ENCODE peak calls at places on chromosome 16, in ten cellular contexts. I, E, M, X, U, D, K, R, F and S are unnamed samples.

GRCh38 chr16:75279277-75279676 is 27.9 kb upstream of the BCAR1 start:
- DNase-seq in I (no peak), E (no peak), M (no peak), X (no peak), U (no peak), D (peak), K (peak), R (no peak), F (no peak), S (no peak)

GRCh38 chr16:31360296-31360695 is 5.3 kb downstream of the ITGAX start:
- DNase-seq in I (no peak), E (no peak), M (no peak), X (no peak), U (no peak), D (no peak), K (no peak), R (no peak), F (no peak), S (no peak)

GRCh38 chr16:4021070-4021779 is 95.0 kb downstream of the ADCY9 start:
- DNase-seq in I (peak), E (no peak), M (no peak), X (no peak), U (peak), D (peak), K (peak), R (peak), F (peak), S (peak)

GRCh38 chr16:3863587-3863986 is 16.9 kb downstream of the CREBBP start:
- DNase-seq in I (no peak), E (no peak), M (no peak), X (no peak), U (no peak), D (no peak), K (no peak), R (no peak), F (no peak), S (no peak)

GRCh38 chr16:89596957-89597644 is 16.3 kb upstream of the DPEP1 start:
- DNase-seq in I (no peak), E (no peak), M (no peak), X (no peak), U (no peak), D (no peak), K (no peak), R (no peak), F (no peak), S (no peak)

GRCh38 chr16:77833906-77834599 is 45.7 kb downstream of the VAT1L start:
- DNase-seq in I (no peak), E (peak), M (peak), X (no peak), U (no peak), D (peak), K (peak), R (peak), F (peak), S (peak)

GRCh38 chr16:27723711-27724490 is 174.0 kb downstream of the KATNIP start:
- DNase-seq in I (no peak), E (no peak), M (no peak), X (peak), U (no peak), D (no peak), K (no peak), R (peak), F (no peak), S (no peak)

GRCh38 chr16:26510924-26511323 is 555.8 kb upstream of the C16orf82 start:
- DNase-seq in I (no peak), E (no peak), M (no peak), X (no peak), U (no peak), D (no peak), K (no peak), R (no peak), F (no peak), S (no peak)

GRCh38 chr16:83806721-83807120 is 1.1 kb upstream of the HSBP1 start:
- DNase-seq in I (no peak), E (no peak), M (no peak), X (no peak), U (no peak), D (no peak), K (no peak), R (no peak), F (no peak), S (no peak)

GRCh38 chr16:48535831-48536599 is 74.0 kb downstream of the N4BP1 start:
- DNase-seq in I (no peak), E (no peak), M (peak), X (peak), U (peak), D (peak), K (peak), R (peak), F (no peak), S (peak)

GRCh38 chr16:8852534-8852933 is 16.3 kb downstream of the CARHSP1 start:
- DNase-seq in I (no peak), E (no peak), M (no peak), X (no peak), U (peak), D (peak), K (no peak), R (peak), F (no peak), S (no peak)

GRCh38 chr16:31331141-31331764 is 23.7 kb upstream of the ITGAX start:
- DNase-seq in I (no peak), E (no peak), M (no peak), X (no peak), U (no peak), D (no peak), K (no peak), R (no peak), F (no peak), S (no peak)

GRCh38 chr16:278863-279366 is 1.5 kb upstream of the ARHGDIG start:
- DNase-seq in I (no peak), E (peak), M (peak), X (no peak), U (no peak), D (peak), K (peak), R (peak), F (peak), S (peak)